ENCODE peak calls at places on chromosome 11, in nine cellular contexts. One of them, this sample, is unnamed.

GRCh38 chr11:100925935-100926334 is 203.7 kb downstream of the PGR start:
- DNase-seq in ovary: no peak
- DNase-seq in A549: peak; percentile 41
- DNase-seq in K562: no peak
- DNase-seq in sigmoid colon: no peak
- DNase-seq in upper lobe of left lung: no peak
- DNase-seq in stomach: no peak
- DNase-seq in H1: no peak
- DNase-seq in suprapubic skin: no peak
- DNase-seq in this sample: no peak

GRCh38 chr11:123545726-123546125 is 108.7 kb downstream of the SCN3B start:
- DNase-seq in ovary: no peak
- DNase-seq in A549: no peak
- DNase-seq in K562: no peak
- DNase-seq in sigmoid colon: no peak
- DNase-seq in upper lobe of left lung: no peak
- DNase-seq in stomach: no peak
- DNase-seq in H1: no peak
- DNase-seq in suprapubic skin: no peak
- DNase-seq in this sample: no peak

GRCh38 chr11:70677232-70677916 is 279.0 kb downstream of the CTTN start:
- DNase-seq in ovary: no peak
- DNase-seq in A549: no peak
- DNase-seq in K562: no peak
- DNase-seq in sigmoid colon: no peak
- DNase-seq in upper lobe of left lung: no peak
- DNase-seq in stomach: no peak
- DNase-seq in H1: no peak
- DNase-seq in suprapubic skin: no peak
- DNase-seq in this sample: no peak

GRCh38 chr11:69546735-69547370 is 65.4 kb downstream of the LINC01488 start:
- DNase-seq in ovary: no peak
- DNase-seq in A549: no peak
- DNase-seq in K562: no peak
- DNase-seq in sigmoid colon: peak; percentile 8
- DNase-seq in upper lobe of left lung: no peak
- DNase-seq in stomach: no peak
- DNase-seq in H1: no peak
- DNase-seq in suprapubic skin: peak; percentile 11
- DNase-seq in this sample: no peak

GRCh38 chr11:121795206-121795605 is 320.8 kb downstream of the BLID start:
- DNase-seq in ovary: no peak
- DNase-seq in A549: no peak
- DNase-seq in K562: no peak
- DNase-seq in sigmoid colon: no peak
- DNase-seq in upper lobe of left lung: no peak
- DNase-seq in stomach: no peak
- DNase-seq in H1: no peak
- DNase-seq in suprapubic skin: no peak
- DNase-seq in this sample: no peak

GRCh38 chr11:26467506-26467905 is 104.6 kb downstream of the MUC15 start:
- DNase-seq in ovary: no peak
- DNase-seq in A549: no peak
- DNase-seq in K562: no peak
- DNase-seq in sigmoid colon: no peak
- DNase-seq in upper lobe of left lung: no peak
- DNase-seq in stomach: no peak
- DNase-seq in H1: no peak
- DNase-seq in suprapubic skin: no peak
- DNase-seq in this sample: no peak

GRCh38 chr11:44944853-44945235 is 5.8 kb downstream of the TP53I11 start:
- DNase-seq in ovary: no peak
- DNase-seq in A549: no peak
- DNase-seq in K562: no peak
- DNase-seq in sigmoid colon: no peak
- DNase-seq in upper lobe of left lung: no peak
- DNase-seq in stomach: no peak
- DNase-seq in H1: no peak
- DNase-seq in suprapubic skin: no peak
- DNase-seq in this sample: no peak

GRCh38 chr11:26953770-26954392 is 40.0 kb upstream of the FIBIN start:
- DNase-seq in ovary: no peak
- DNase-seq in A549: no peak
- DNase-seq in K562: no peak
- DNase-seq in sigmoid colon: no peak
- DNase-seq in upper lobe of left lung: no peak
- DNase-seq in stomach: no peak
- DNase-seq in H1: no peak
- DNase-seq in suprapubic skin: no peak
- DNase-seq in this sample: no peak

GRCh38 chr11:123653997-123654565 is 343 bp downstream of the SCN3B start:
- DNase-seq in ovary: peak; percentile 28
- DNase-seq in A549: peak; percentile 22
- DNase-seq in K562: peak; percentile 64
- DNase-seq in sigmoid colon: peak; percentile 66
- DNase-seq in upper lobe of left lung: peak; percentile 89
- DNase-seq in stomach: peak; percentile 32
- DNase-seq in H1: peak; percentile 83
- DNase-seq in suprapubic skin: peak; percentile 71
- DNase-seq in this sample: peak; percentile 25

GRCh38 chr11:73353422-73353821 is 22.8 kb upstream of the RELT start:
- DNase-seq in ovary: no peak
- DNase-seq in A549: no peak
- DNase-seq in K562: no peak
- DNase-seq in sigmoid colon: no peak
- DNase-seq in upper lobe of left lung: no peak
- DNase-seq in stomach: no peak
- DNase-seq in H1: no peak
- DNase-seq in suprapubic skin: no peak
- DNase-seq in this sample: no peak

GRCh38 chr11:72682238-72682872 is 8.1 kb upstream of the PDE2A start:
- DNase-seq in ovary: no peak
- DNase-seq in A549: no peak
- DNase-seq in K562: no peak
- DNase-seq in sigmoid colon: no peak
- DNase-seq in upper lobe of left lung: no peak
- DNase-seq in stomach: no peak
- DNase-seq in H1: no peak
- DNase-seq in suprapubic skin: no peak
- DNase-seq in this sample: no peak

GRCh38 chr11:85627332-85627997 is at the start of gene DLG2:
- DNase-seq in ovary: no peak
- DNase-seq in A549: no peak
- DNase-seq in K562: no peak
- DNase-seq in sigmoid colon: no peak
- DNase-seq in upper lobe of left lung: no peak
- DNase-seq in stomach: no peak
- DNase-seq in H1: no peak
- DNase-seq in suprapubic skin: no peak
- DNase-seq in this sample: no peak

GRCh38 chr11:95891423-95892177 is 32.3 kb downstream of the MTMR2 start:
- DNase-seq in ovary: no peak
- DNase-seq in A549: no peak
- DNase-seq in K562: no peak
- DNase-seq in sigmoid colon: no peak
- DNase-seq in upper lobe of left lung: no peak
- DNase-seq in stomach: no peak
- DNase-seq in H1: no peak
- DNase-seq in suprapubic skin: no peak
- DNase-seq in this sample: no peak

DNA sequence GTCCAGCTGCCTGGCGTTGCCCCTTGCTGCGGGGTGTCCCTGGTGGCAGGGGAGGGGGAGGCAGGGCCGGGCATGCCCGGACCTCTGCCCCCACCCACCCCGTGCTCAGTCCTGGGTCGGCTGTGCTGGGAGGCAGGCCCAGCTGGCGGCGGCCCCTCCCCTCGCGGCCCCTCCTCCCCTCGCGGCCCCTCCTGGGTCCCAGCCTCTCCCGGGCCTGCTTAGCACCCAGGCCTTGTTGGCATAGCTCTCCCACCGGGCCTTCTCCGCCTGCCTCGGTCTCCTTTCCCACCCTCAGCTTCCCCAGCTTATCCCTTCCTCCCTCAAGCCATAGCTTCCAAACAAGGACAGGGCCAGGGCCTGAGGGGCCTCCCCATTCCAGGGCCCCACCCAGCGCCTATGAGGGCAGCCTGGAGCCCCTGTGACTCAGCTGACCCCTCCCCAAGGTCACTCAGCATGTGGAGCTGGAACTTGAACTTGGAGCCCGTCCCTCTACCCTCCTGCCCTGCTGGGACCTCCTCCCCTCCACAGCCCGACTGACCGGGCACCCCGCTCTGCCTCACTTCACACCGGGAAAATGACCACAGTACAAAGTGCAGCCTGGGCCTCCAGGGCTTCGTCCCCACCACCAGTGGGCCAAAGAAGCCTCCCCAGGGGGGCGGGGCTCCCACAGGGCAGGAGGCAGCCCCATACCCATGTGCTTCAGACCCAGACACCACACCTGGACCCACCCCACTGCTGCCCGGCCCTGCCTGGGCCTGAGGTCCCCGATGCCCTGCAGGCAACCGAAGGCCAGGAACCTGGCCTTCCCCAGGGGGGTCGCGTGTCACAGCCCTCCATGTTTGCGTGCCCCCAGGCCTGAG is 1.2 kb downstream of the EPS8L2 start:
- DNase-seq in ovary: peak; percentile 58
- DNase-seq in A549: peak; percentile 80
- DNase-seq in K562: peak; percentile 61
- DNase-seq in sigmoid colon: no peak
- DNase-seq in upper lobe of left lung: peak; percentile 89
- DNase-seq in stomach: peak; percentile 56
- DNase-seq in H1: no peak
- DNase-seq in suprapubic skin: peak; percentile 71
- DNase-seq in this sample: peak; percentile 68
- TF ChIP-seq EP300 in ovary: no peak
- TF ChIP-seq EP300 in A549: no peak
- TF ChIP-seq EP300 in K562: no peak
- TF ChIP-seq EP300 in sigmoid colon: no peak
- TF ChIP-seq EP300 in upper lobe of left lung: no peak
- TF ChIP-seq EP300 in stomach: no peak
- TF ChIP-seq EP300 in H1: no peak
- TF ChIP-seq EP300 in suprapubic skin: no peak
- TF ChIP-seq EP300 in this sample: no peak

DNA sequence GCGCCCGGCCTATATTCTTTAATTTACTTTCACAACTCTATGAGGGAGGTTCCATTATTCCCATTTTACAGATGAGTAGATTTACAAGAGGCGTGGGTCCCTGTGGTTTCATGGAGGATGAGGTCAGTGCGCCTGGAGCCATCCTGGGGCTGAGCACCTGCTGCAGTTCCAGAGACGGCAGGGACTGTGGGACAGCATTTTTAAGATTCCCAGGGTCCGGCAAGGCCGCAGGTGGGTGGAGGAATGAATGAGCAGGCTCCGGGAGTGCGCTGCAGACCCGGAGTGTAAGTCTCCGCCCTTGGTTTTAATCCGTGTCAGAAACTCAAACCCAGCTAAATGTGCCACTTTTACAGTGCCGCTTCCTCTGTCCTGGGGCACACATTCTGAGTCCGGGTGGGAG is 4.1 kb upstream of the CHRM1 start:
- DNase-seq in ovary: no peak
- DNase-seq in A549: no peak
- DNase-seq in K562: no peak
- DNase-seq in sigmoid colon: no peak
- DNase-seq in upper lobe of left lung: no peak
- DNase-seq in stomach: no peak
- DNase-seq in H1: peak; percentile 76
- DNase-seq in suprapubic skin: no peak
- DNase-seq in this sample: no peak
- TF ChIP-seq EP300 in ovary: no peak
- TF ChIP-seq EP300 in A549: no peak
- TF ChIP-seq EP300 in K562: no peak
- TF ChIP-seq EP300 in sigmoid colon: no peak
- TF ChIP-seq EP300 in upper lobe of left lung: no peak
- TF ChIP-seq EP300 in stomach: no peak
- TF ChIP-seq EP300 in H1: no peak
- TF ChIP-seq EP300 in suprapubic skin: no peak
- TF ChIP-seq EP300 in this sample: no peak

GRCh38 chr11:113281052-113281725 is 33.2 kb upstream of the TTC12 start:
- DNase-seq in ovary: no peak
- DNase-seq in A549: no peak
- DNase-seq in K562: no peak
- DNase-seq in sigmoid colon: no peak
- DNase-seq in upper lobe of left lung: no peak
- DNase-seq in stomach: no peak
- DNase-seq in H1: no peak
- DNase-seq in suprapubic skin: no peak
- DNase-seq in this sample: no peak

GRCh38 chr11:113278925-113279324 is 35.5 kb upstream of the TTC12 start:
- DNase-seq in ovary: no peak
- DNase-seq in A549: no peak
- DNase-seq in K562: no peak
- DNase-seq in sigmoid colon: no peak
- DNase-seq in upper lobe of left lung: no peak
- DNase-seq in stomach: no peak
- DNase-seq in H1: no peak
- DNase-seq in suprapubic skin: no peak
- DNase-seq in this sample: no peak

GRCh38 chr11:113279591-113279990 is 34.8 kb upstream of the TTC12 start:
- DNase-seq in ovary: no peak
- DNase-seq in A549: no peak
- DNase-seq in K562: no peak
- DNase-seq in sigmoid colon: no peak
- DNase-seq in upper lobe of left lung: no peak
- DNase-seq in stomach: no peak
- DNase-seq in H1: no peak
- DNase-seq in suprapubic skin: no peak
- DNase-seq in this sample: no peak

GRCh38 chr11:113275602-113276001 is 38.8 kb upstream of the TTC12 start:
- DNase-seq in ovary: no peak
- DNase-seq in A549: no peak
- DNase-seq in K562: no peak
- DNase-seq in sigmoid colon: no peak
- DNase-seq in upper lobe of left lung: no peak
- DNase-seq in stomach: no peak
- DNase-seq in H1: no peak
- DNase-seq in suprapubic skin: no peak
- DNase-seq in this sample: no peak

DNA sequence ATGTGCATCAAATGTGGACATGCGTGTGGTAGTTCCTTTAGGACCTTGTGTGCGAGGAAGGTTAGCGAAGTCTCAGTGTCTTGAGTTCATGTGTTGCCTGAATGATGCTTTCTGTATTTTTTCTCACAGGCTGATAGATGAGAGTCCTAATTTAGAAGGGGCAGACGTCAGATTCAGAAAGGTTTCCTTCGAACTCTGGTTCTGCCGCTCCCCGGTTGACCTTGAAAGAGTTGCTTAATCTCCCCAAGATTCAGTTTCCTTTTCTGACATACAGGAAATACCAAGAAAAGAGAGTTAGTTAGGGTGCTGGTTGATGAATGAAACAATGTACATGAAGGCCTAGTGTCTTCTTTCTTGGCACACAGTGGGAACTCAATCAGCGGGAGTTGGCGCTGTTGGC is 35.9 kb upstream of the TTC12 start:
- DNase-seq in ovary: no peak
- DNase-seq in A549: no peak
- DNase-seq in K562: no peak
- DNase-seq in sigmoid colon: no peak
- DNase-seq in upper lobe of left lung: no peak
- DNase-seq in stomach: no peak
- DNase-seq in H1: no peak
- DNase-seq in suprapubic skin: no peak
- DNase-seq in this sample: no peak
- TF ChIP-seq EP300 in ovary: no peak
- TF ChIP-seq EP300 in A549: no peak
- TF ChIP-seq EP300 in K562: no peak
- TF ChIP-seq EP300 in sigmoid colon: no peak
- TF ChIP-seq EP300 in upper lobe of left lung: no peak
- TF ChIP-seq EP300 in stomach: no peak
- TF ChIP-seq EP300 in H1: no peak
- TF ChIP-seq EP300 in suprapubic skin: no peak
- TF ChIP-seq EP300 in this sample: no peak

GRCh38 chr11:9249252-9249651 is 15.9 kb downstream of the DENND5A start:
- DNase-seq in ovary: no peak
- DNase-seq in A549: no peak
- DNase-seq in K562: no peak
- DNase-seq in sigmoid colon: no peak
- DNase-seq in upper lobe of left lung: no peak
- DNase-seq in stomach: no peak
- DNase-seq in H1: no peak
- DNase-seq in suprapubic skin: no peak
- DNase-seq in this sample: no peak
- TF ChIP-seq EP300 in ovary: no peak
- TF ChIP-seq EP300 in A549: no peak
- TF ChIP-seq EP300 in K562: no peak
- TF ChIP-seq EP300 in sigmoid colon: no peak
- TF ChIP-seq EP300 in upper lobe of left lung: no peak
- TF ChIP-seq EP300 in stomach: no peak
- TF ChIP-seq EP300 in H1: no peak
- TF ChIP-seq EP300 in suprapubic skin: no peak
- TF ChIP-seq EP300 in this sample: no peak

This sample was measured in transverse colon.